ENCODE peak calls at places on chromosome 18, in seven cellular contexts. V, Q, O, B, L, T and K are unnamed samples.

GRCh38 chr18:45402485-45403056 is 212.7 kb upstream of the SLC14A2 start:
- DNase-seq in V (no peak), Q (no peak), O (no peak), B (no peak), L (no peak), T (no peak), K (peak; percentile 96)

GRCh38 chr18:62445386-62445917 is 77.4 kb upstream of the ZCCHC2 start:
- DNase-seq in V (peak; percentile 34), Q (no peak), O (no peak), B (no peak), L (no peak), T (no peak), K (no peak)

GRCh38 chr18:29188760-29189159 is 1011.8 kb upstream of the CDH2 start:
- DNase-seq in V (no peak), Q (no peak), O (no peak), B (no peak), L (no peak), T (no peak), K (no peak)

GRCh38 chr18:78390348-78390929 is 589.2 kb upstream of the SALL3 start:
- DNase-seq in V (no peak), Q (no peak), O (no peak), B (no peak), L (no peak), T (no peak), K (no peak)

GRCh38 chr18:25832008-25832604 is 258.3 kb downstream of the SS18 start:
- DNase-seq in V (peak; percentile 8), Q (no peak), O (peak; percentile 80), B (peak; percentile 55), L (no peak), T (peak; percentile 6), K (no peak)

GRCh38 chr18:13615432-13615861 is 110.9 kb downstream of the FAM210A start:
- DNase-seq in V (peak; percentile 67), Q (no peak), O (no peak), B (no peak), L (no peak), T (no peak), K (no peak)

GRCh38 chr18:50880108-50880465 is 1.2 kb downstream of the ME2 start:
- DNase-seq in V (peak; percentile 53), Q (no peak), O (peak; percentile 20), B (no peak), L (no peak), T (no peak), K (no peak)

GRCh38 chr18:51523671-51524070 is 326.2 kb upstream of the MEX3C start:
- DNase-seq in V (no peak), Q (no peak), O (no peak), B (no peak), L (no peak), T (no peak), K (no peak)

GRCh38 chr18:44900627-44901026 is 219.9 kb downstream of the SETBP1 start:
- DNase-seq in V (no peak), Q (no peak), O (no peak), B (no peak), L (no peak), T (no peak), K (no peak)

GRCh38 chr18:13126966-13127598 is 91.5 kb upstream of the LDLRAD4 start:
- DNase-seq in V (no peak), Q (no peak), O (no peak), B (no peak), L (no peak), T (no peak), K (no peak)

GRCh38 chr18:22182884-22183610 is 13.7 kb downstream of the GATA6 start:
- DNase-seq in V (no peak), Q (no peak), O (no peak), B (no peak), L (no peak), T (no peak), K (no peak)

GRCh38 chr18:22667616-22668422 is 250.1 kb upstream of the CTAGE1 start:
- DNase-seq in V (no peak), Q (no peak), O (no peak), B (no peak), L (no peak), T (peak; percentile 34), K (no peak)

GRCh38 chr18:23283933-23284430 is 148.7 kb downstream of the CABLES1 start:
- DNase-seq in V (no peak), Q (no peak), O (peak; percentile 97), B (no peak), L (no peak), T (peak; percentile 65), K (no peak)

GRCh38 chr18:49340446-49340845 is 120.0 kb downstream of the DYM start:
- DNase-seq in V (no peak), Q (no peak), O (no peak), B (no peak), L (no peak), T (no peak), K (no peak)

GRCh38 chr18:2902327-2902726 is 55.5 kb downstream of the EMILIN2 start:
- DNase-seq in V (no peak), Q (no peak), O (no peak), B (no peak), L (no peak), T (no peak), K (no peak)
- H3K27ac ChIP-seq in V (no peak overlapping the region), Q (no peak overlapping the region), O (no peak overlapping the region), B (peak overlapping the region; percentile 67), L (no peak overlapping the region), T (no peak overlapping the region), K (no peak overlapping the region)

DNA sequence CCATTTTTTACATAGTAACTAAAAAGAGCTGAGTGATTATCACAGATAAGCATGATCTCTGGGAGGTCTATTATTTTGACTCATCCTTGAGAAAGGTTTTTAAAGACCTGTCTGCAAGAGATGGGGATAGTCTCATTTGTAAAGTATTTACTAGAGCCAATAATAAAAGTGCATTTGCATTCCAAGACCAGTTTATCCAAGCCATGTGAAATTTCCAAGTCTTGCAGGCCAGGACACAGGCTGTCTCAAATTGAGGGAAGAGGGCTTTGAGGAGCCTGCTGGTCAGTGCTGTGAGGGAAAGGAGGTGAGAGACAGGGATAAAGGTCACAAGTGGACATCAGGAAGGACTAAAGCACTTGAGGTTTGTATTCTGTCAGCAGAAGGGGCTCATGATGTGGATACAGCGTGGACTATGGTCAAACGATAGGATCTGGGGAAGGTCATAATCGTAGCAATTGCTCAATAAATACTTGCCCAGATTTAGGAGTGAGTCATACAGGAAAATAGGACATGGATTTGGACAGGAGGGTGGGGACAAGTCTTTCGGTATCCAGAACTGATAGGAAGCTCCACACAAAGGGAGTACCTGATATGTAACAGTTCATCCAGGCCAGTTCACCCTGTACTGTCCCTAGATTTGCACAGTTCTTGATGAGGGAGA is 6.6 kb upstream of the CDH2 start:
- DNase-seq in V (no peak), Q (no peak), O (no peak), B (no peak), L (no peak), T (no peak), K (no peak)
- H3K27ac ChIP-seq in V (no peak overlapping the region), Q (no peak overlapping the region), O (no peak overlapping the region), B (no peak overlapping the region), L (no peak overlapping the region), T (no peak overlapping the region), K (no peak overlapping the region)

DNA sequence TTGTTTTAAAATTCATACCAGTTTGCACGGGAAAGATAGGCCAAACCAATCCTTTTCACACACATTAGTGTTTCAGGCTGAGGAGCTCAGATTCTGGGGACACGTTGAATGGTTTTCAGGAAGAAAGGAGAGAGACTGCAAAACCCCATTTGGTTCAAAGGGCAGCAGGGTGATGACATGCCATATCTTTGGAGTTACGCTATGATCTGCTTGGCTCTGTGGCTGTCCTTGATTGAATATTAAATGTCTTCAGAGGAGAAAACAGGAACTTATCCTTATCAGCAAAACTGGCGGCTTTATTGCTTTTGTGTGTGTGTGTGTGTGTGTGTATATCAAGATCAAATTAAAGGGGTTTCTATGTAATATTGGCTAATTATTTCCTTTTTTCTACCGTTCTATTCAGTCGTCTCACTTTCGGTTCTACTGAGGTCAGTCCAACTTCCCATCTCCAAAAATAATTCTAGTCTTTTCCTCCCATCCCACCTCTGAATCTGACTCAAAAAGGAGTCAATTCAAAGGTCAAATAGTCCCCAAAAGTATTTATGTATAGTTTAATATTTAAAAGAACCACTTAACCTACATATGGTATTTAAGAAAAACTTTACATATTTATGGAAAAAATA is 292.9 kb upstream of the CCDC68 start:
- DNase-seq in V (no peak), Q (no peak), O (peak; percentile 16), B (no peak), L (no peak), T (no peak), K (no peak)
- H3K27ac ChIP-seq in V (no peak overlapping the region), Q (no peak overlapping the region), O (peak overlapping the region; percentile 41), B (no peak overlapping the region), L (peak overlapping the region; percentile 30), T (no peak overlapping the region), K (peak overlapping the region; percentile 51)

GRCh38 chr18:71022389-71022788 is 733.5 kb downstream of the SOCS6 start:
- DNase-seq in V (no peak), Q (no peak), O (no peak), B (no peak), L (no peak), T (no peak), K (no peak)

GRCh38 chr18:71020342-71021096 is 731.7 kb downstream of the SOCS6 start:
- DNase-seq in V (no peak), Q (no peak), O (no peak), B (no peak), L (no peak), T (no peak), K (no peak)

DNA sequence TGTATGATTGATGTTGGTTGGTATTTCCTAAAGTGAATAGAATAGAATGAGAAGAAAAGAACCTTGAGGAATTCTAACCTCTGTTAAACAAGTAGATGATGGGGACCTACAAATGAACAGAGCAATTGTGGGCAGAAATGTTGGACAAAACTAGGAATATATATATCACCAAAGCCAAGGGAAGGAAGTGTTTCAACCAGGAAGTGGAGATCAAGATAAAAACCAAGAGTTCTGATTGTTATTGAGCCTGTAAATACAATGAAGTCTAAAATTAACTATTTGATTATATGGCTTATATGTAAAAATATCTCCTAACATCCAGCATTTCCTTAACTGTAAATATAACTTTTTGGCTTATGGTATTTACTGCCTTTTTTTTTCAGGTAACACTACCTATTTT is 730.0 kb downstream of the SOCS6 start:
- DNase-seq in V (no peak), Q (no peak), O (no peak), B (no peak), L (no peak), T (no peak), K (no peak)
- H3K27ac ChIP-seq in V (no peak overlapping the region), Q (no peak overlapping the region), O (no peak overlapping the region), B (no peak overlapping the region), L (no peak overlapping the region), T (no peak overlapping the region), K (no peak overlapping the region)

GRCh38 chr18:55269632-55270031 is 310.4 kb upstream of the CCDC68 start:
- DNase-seq in V (no peak), Q (no peak), O (no peak), B (no peak), L (no peak), T (no peak), K (no peak)
- H3K27ac ChIP-seq in V (no peak overlapping the region), Q (no peak overlapping the region), O (no peak overlapping the region), B (no peak overlapping the region), L (no peak overlapping the region), T (no peak overlapping the region), K (no peak overlapping the region)